ENCODE peak calls at places on chromosome 13, in six cellular contexts. P is ascending aorta; X is left ventricle myocardium superior; G is activated naive CD4-positive, alpha-beta T cell treated with anti-CD3 and anti-CD28 coated beads, Interleukin-2, amount 50 U/mL, for 72 hours; Y is T1000; V is colonic mucosa. C is an unnamed sample.

GRCh38 chr13:44158741-44159632 is 214.6 kb upstream of the SERP2 start:
- DNase-seq in P (no peak), X (peak), G (no peak), Y (peak), V (no peak), C (no peak)

GRCh38 chr13:23679214-23679613 is 109.0 kb downstream of the TNFRSF19 start:
- DNase-seq in P (no peak), X (no peak), G (no peak), Y (no peak), V (no peak), C (no peak)

GRCh38 chr13:71751074-71751473 is 115.9 kb downstream of the DACH1 start:
- DNase-seq in P (no peak), X (no peak), G (no peak), Y (no peak), V (no peak), C (no peak)

GRCh38 chr13:93687261-93687660 is 460.7 kb downstream of the GPC6 start:
- DNase-seq in P (no peak), X (no peak), G (no peak), Y (no peak), V (no peak), C (no peak)

GRCh38 chr13:52164989-52165388 is 5.6 kb upstream of the NEK3 start:
- DNase-seq in P (no peak), X (no peak), G (no peak), Y (no peak), V (no peak), C (no peak)

GRCh38 chr13:113532156-113532806 is 41.8 kb upstream of the DCUN1D2 start:
- DNase-seq in P (no peak), X (peak), G (no peak), Y (no peak), V (no peak), C (no peak)

GRCh38 chr13:64529874-64530485 is 2700.2 kb downstream of the PCDH9 start:
- DNase-seq in P (no peak), X (no peak), G (no peak), Y (no peak), V (no peak), C (peak)

GRCh38 chr13:59829690-59830089 is 334.0 kb downstream of the DIAPH3 start:
- DNase-seq in P (no peak), X (no peak), G (no peak), Y (no peak), V (no peak), C (no peak)

GRCh38 chr13:25085125-25085742 is 10.7 kb upstream of the PABPC3 start:
- DNase-seq in P (no peak), X (no peak), G (no peak), Y (no peak), V (peak), C (peak)

GRCh38 chr13:48449656-48450055 is 36.7 kb upstream of the LPAR6 start:
- DNase-seq in P (no peak), X (no peak), G (no peak), Y (no peak), V (no peak), C (no peak)

GRCh38 chr13:108213946-108214345 is 1.4 kb downstream of the LIG4 start:
- DNase-seq in P (no peak), X (no peak), G (no peak), Y (no peak), V (no peak), C (no peak)

GRCh38 chr13:30241537-30241936 is 65.8 kb downstream of the KATNAL1 start:
- DNase-seq in P (no peak), X (peak), G (no peak), Y (no peak), V (no peak), C (no peak)

GRCh38 chr13:44142911-44143665 is 230.5 kb upstream of the SERP2 start:
- DNase-seq in P (no peak), X (no peak), G (no peak), Y (no peak), V (no peak), C (peak)

GRCh38 chr13:34750078-34750703 is 191.9 kb upstream of the NBEA start:
- DNase-seq in P (no peak), X (peak), G (no peak), Y (no peak), V (no peak), C (peak)

GRCh38 chr13:98957731-98958442 is 20.0 kb downstream of the DOCK9 start:
- DNase-seq in P (no peak), X (no peak), G (no peak), Y (no peak), V (no peak), C (no peak)

GRCh38 chr13:27174766-27175455 is 3.3 kb upstream of the USP12 start:
- DNase-seq in P (no peak), X (no peak), G (no peak), Y (no peak), V (no peak), C (no peak)

GRCh38 chr13:33349314-33349995 is 63.9 kb upstream of the STARD13 start:
- DNase-seq in P (peak), X (peak), G (no peak), Y (no peak), V (peak), C (no peak)

GRCh38 chr13:64417609-64418008 is 2812.5 kb downstream of the PCDH9 start:
- DNase-seq in P (no peak), X (no peak), G (no peak), Y (no peak), V (no peak), C (no peak)

GRCh38 chr13:76019421-76020044 is 383.4 kb downstream of the LMO7 start:
- DNase-seq in P (no peak), X (peak), G (no peak), Y (no peak), V (peak), C (peak)

GRCh38 chr13:109813663-109814062 is 27.3 kb upstream of the IRS2 start:
- DNase-seq in P (no peak), X (no peak), G (no peak), Y (no peak), V (no peak), C (no peak)

GRCh38 chr13:106033634-106034033 is 501.8 kb downstream of the EFNB2 start:
- DNase-seq in P (no peak), X (no peak), G (no peak), Y (no peak), V (no peak), C (no peak)

GRCh38 chr13:50969691-50970090 is 60.1 kb downstream of the RNASEH2B start:
- DNase-seq in P (no peak), X (no peak), G (no peak), Y (no peak), V (no peak), C (no peak)

GRCh38 chr13:107866666-107867623 is 348.4 kb downstream of the LIG4 start:
- DNase-seq in P (no peak), X (no peak), G (no peak), Y (peak), V (no peak), C (no peak)

GRCh38 chr13:46053162-46054012 is 841 bp upstream of the ZC3H13 start:
- DNase-seq in P (no peak), X (no peak), G (no peak), Y (no peak), V (no peak), C (no peak)

GRCh38 chr13:103315701-103316100 is 249.5 kb upstream of the SLC10A2 start:
- DNase-seq in P (no peak), X (no peak), G (no peak), Y (no peak), V (no peak), C (no peak)

GRCh38 chr13:24630851-24631341 is 49.3 kb upstream of the ATP12A start:
- DNase-seq in P (no peak), X (no peak), G (no peak), Y (no peak), V (no peak), C (peak)

GRCh38 chr13:51818276-51818675 is 14.3 kb upstream of the DHRS12 start:
- DNase-seq in P (no peak), X (no peak), G (no peak), Y (no peak), V (no peak), C (no peak)

GRCh38 chr13:94382520-94382919 is 97.0 kb downstream of the DCT start:
- DNase-seq in P (no peak), X (no peak), G (no peak), Y (no peak), V (no peak), C (no peak)

GRCh38 chr13:50627111-50627510 is 216.4 kb downstream of the DLEU7 start:
- DNase-seq in P (no peak), X (no peak), G (no peak), Y (no peak), V (no peak), C (no peak)

GRCh38 chr13:77749481-77749880 is 52.0 kb downstream of the SLAIN1 start:
- DNase-seq in P (no peak), X (no peak), G (no peak), Y (no peak), V (no peak), C (no peak)

GRCh38 chr13:21434588-21434987 is 24.5 kb downstream of the ZDHHC20 start:
- DNase-seq in P (no peak), X (no peak), G (no peak), Y (no peak), V (no peak), C (no peak)

GRCh38 chr13:51747438-51748434 is 56.2 kb downstream of the DHRS12 start:
- DNase-seq in P (no peak), X (no peak), G (no peak), Y (no peak), V (no peak), C (no peak)

GRCh38 chr13:34208326-34208725 is 390.4 kb downstream of the RFC3 start:
- DNase-seq in P (no peak), X (no peak), G (no peak), Y (no peak), V (no peak), C (no peak)

GRCh38 chr13:97130201-97130600 is 91.9 kb upstream of the MBNL2 start:
- DNase-seq in P (no peak), X (no peak), G (no peak), Y (no peak), V (no peak), C (no peak)

GRCh38 chr13:46831588-46832194 is 34.7 kb upstream of the ESD start:
- DNase-seq in P (no peak), X (no peak), G (no peak), Y (no peak), V (peak), C (peak)

C was measured in small intestine.